ENCODE peak calls at places on chromosomes 7 and 10, in seven cellular contexts. One of them, this sample, is unnamed.

GRCh38 chr10:59880019-59880717 is 26.2 kb downstream of the CCDC6 start:
- DNase-seq in fibroblast of mammary gland: no peak
- DNase-seq in ovary: no peak
- DNase-seq in sigmoid colon: no peak
- DNase-seq in RWPE1: no peak
- DNase-seq in vagina: no peak
- DNase-seq in Peyer's patch: no peak
- DNase-seq in this sample: no peak

GRCh38 chr7:121219031-121219430 is 109.8 kb upstream of the WNT16 start:
- DNase-seq in fibroblast of mammary gland: peak; percentile 36
- DNase-seq in sigmoid colon: no peak
- DNase-seq in vagina: no peak
- DNase-seq in RWPE1: no peak
- DNase-seq in Peyer's patch: no peak
- DNase-seq in ovary: no peak
- DNase-seq in this sample: no peak

GRCh38 chr10:101091546-101092290 is 29.9 kb downstream of the KAZALD1 start:
- DNase-seq in fibroblast of mammary gland: no peak
- DNase-seq in sigmoid colon: no peak
- DNase-seq in ovary: no peak
- DNase-seq in vagina: no peak
- DNase-seq in Peyer's patch: no peak
- DNase-seq in RWPE1: no peak
- DNase-seq in this sample: no peak

GRCh38 chr7:107937514-107937913 is 46.5 kb downstream of the DLD start:
- DNase-seq in Peyer's patch: no peak
- DNase-seq in fibroblast of mammary gland: no peak
- DNase-seq in ovary: no peak
- DNase-seq in sigmoid colon: no peak
- DNase-seq in RWPE1: peak; percentile 21
- DNase-seq in vagina: no peak
- DNase-seq in this sample: no peak

GRCh38 chr7:142323706-142324105 is 65.8 kb upstream of the PRSS58 start:
- DNase-seq in vagina: no peak
- DNase-seq in sigmoid colon: no peak
- DNase-seq in fibroblast of mammary gland: peak; percentile 27
- DNase-seq in Peyer's patch: no peak
- DNase-seq in RWPE1: no peak
- DNase-seq in ovary: no peak
- DNase-seq in this sample: no peak

GRCh38 chr7:128045766-128046165 is 14.5 kb upstream of the LRRC4 start:
- DNase-seq in RWPE1: no peak
- DNase-seq in Peyer's patch: no peak
- DNase-seq in sigmoid colon: no peak
- DNase-seq in fibroblast of mammary gland: peak; percentile 42
- DNase-seq in vagina: no peak
- DNase-seq in ovary: no peak
- DNase-seq in this sample: no peak

GRCh38 chr7:135193615-135194081 is 17.7 kb downstream of the WDR91 start:
- DNase-seq in sigmoid colon: no peak
- DNase-seq in ovary: peak; percentile 81
- DNase-seq in RWPE1: no peak
- DNase-seq in Peyer's patch: no peak
- DNase-seq in vagina: peak; percentile 40
- DNase-seq in fibroblast of mammary gland: peak; percentile 92
- DNase-seq in this sample: no peak

GRCh38 chr10:35752469-35753450 is 110.7 kb upstream of the FZD8 start:
- DNase-seq in sigmoid colon: no peak
- DNase-seq in Peyer's patch: no peak
- DNase-seq in vagina: no peak
- DNase-seq in fibroblast of mammary gland: peak; percentile 75
- DNase-seq in ovary: peak; percentile 17
- DNase-seq in RWPE1: no peak
- DNase-seq in this sample: no peak

GRCh38 chr10:124149143-124149542 is 55.7 kb upstream of the CHST15 start:
- DNase-seq in ovary: peak; percentile 9
- DNase-seq in sigmoid colon: no peak
- DNase-seq in fibroblast of mammary gland: no peak
- DNase-seq in Peyer's patch: peak; percentile 21
- DNase-seq in vagina: no peak
- DNase-seq in RWPE1: no peak
- DNase-seq in this sample: no peak

GRCh38 chr7:87220026-87220733 is 648 bp upstream of the TMEM243 start:
- DNase-seq in RWPE1: peak; percentile 90
- DNase-seq in vagina: no peak
- DNase-seq in ovary: peak; percentile 82
- DNase-seq in Peyer's patch: peak; percentile 95
- DNase-seq in fibroblast of mammary gland: peak; percentile 62
- DNase-seq in sigmoid colon: peak; percentile 90
- DNase-seq in this sample: peak; percentile 53

GRCh38 chr10:56823849-56824248 is 462.8 kb upstream of the ZWINT start:
- DNase-seq in Peyer's patch: no peak
- DNase-seq in RWPE1: peak; percentile 2
- DNase-seq in vagina: no peak
- DNase-seq in ovary: no peak
- DNase-seq in sigmoid colon: no peak
- DNase-seq in fibroblast of mammary gland: no peak
- DNase-seq in this sample: no peak

GRCh38 chr10:127889605-127890195 is 3.0 kb downstream of the CLRN3 start:
- DNase-seq in RWPE1: peak; percentile 62
- DNase-seq in fibroblast of mammary gland: peak; percentile 82
- DNase-seq in ovary: no peak
- DNase-seq in Peyer's patch: no peak
- DNase-seq in vagina: no peak
- DNase-seq in sigmoid colon: no peak
- DNase-seq in this sample: no peak

GRCh38 chr10:44380829-44381600 is 3.9 kb downstream of the CXCL12 start:
- DNase-seq in Peyer's patch: peak; percentile 21
- DNase-seq in sigmoid colon: peak; percentile 46
- DNase-seq in RWPE1: no peak
- DNase-seq in ovary: no peak
- DNase-seq in fibroblast of mammary gland: no peak
- DNase-seq in vagina: no peak
- DNase-seq in this sample: no peak

GRCh38 chr10:112375721-112376577 is 2.0 kb downstream of the ACSL5 start:
- DNase-seq in RWPE1: peak; percentile 34
- DNase-seq in ovary: peak; percentile 72
- DNase-seq in sigmoid colon: peak; percentile 71
- DNase-seq in Peyer's patch: peak; percentile 78
- DNase-seq in fibroblast of mammary gland: peak; percentile 40
- DNase-seq in vagina: no peak
- DNase-seq in this sample: peak; percentile 77

GRCh38 chr10:75547391-75548298 is 116.2 kb downstream of the LRMDA start:
- DNase-seq in ovary: no peak
- DNase-seq in RWPE1: no peak
- DNase-seq in sigmoid colon: no peak
- DNase-seq in fibroblast of mammary gland: peak; percentile 78
- DNase-seq in Peyer's patch: no peak
- DNase-seq in vagina: no peak
- DNase-seq in this sample: no peak

GRCh38 chr10:86868353-86868752 is 89.1 kb downstream of the MMRN2 start:
- DNase-seq in fibroblast of mammary gland: no peak
- DNase-seq in RWPE1: no peak
- DNase-seq in ovary: peak; percentile 46
- DNase-seq in Peyer's patch: no peak
- DNase-seq in vagina: no peak
- DNase-seq in sigmoid colon: no peak
- DNase-seq in this sample: no peak

GRCh38 chr10:6144609-6145413 is 56.0 kb downstream of the RBM17 start:
- DNase-seq in ovary: peak; percentile 92
- DNase-seq in vagina: no peak
- DNase-seq in RWPE1: peak; percentile 82
- DNase-seq in fibroblast of mammary gland: peak; percentile 73
- DNase-seq in Peyer's patch: peak; percentile 97
- DNase-seq in sigmoid colon: peak; percentile 95
- DNase-seq in this sample: peak; percentile 74

GRCh38 chr7:140541513-140542192 is 62.3 kb upstream of the MKRN1 start:
- DNase-seq in sigmoid colon: peak; percentile 91
- DNase-seq in fibroblast of mammary gland: peak; percentile 95
- DNase-seq in ovary: peak; percentile 85
- DNase-seq in RWPE1: peak; percentile 93
- DNase-seq in vagina: no peak
- DNase-seq in Peyer's patch: peak; percentile 74
- DNase-seq in this sample: no peak

GRCh38 chr10:124293641-124294449 is 124.9 kb downstream of the OAT start:
- DNase-seq in Peyer's patch: peak; percentile 38
- DNase-seq in vagina: peak; percentile 67
- DNase-seq in fibroblast of mammary gland: no peak
- DNase-seq in RWPE1: no peak
- DNase-seq in sigmoid colon: peak; percentile 47
- DNase-seq in ovary: no peak
- DNase-seq in this sample: peak; percentile 21

GRCh38 chr10:102564209-102564834 is 60.5 kb downstream of the SUFU start:
- DNase-seq in RWPE1: no peak
- DNase-seq in Peyer's patch: peak; percentile 31
- DNase-seq in ovary: no peak
- DNase-seq in sigmoid colon: no peak
- DNase-seq in fibroblast of mammary gland: no peak
- DNase-seq in vagina: no peak
- DNase-seq in this sample: no peak

GRCh38 chr10:102565793-102566192 is 62.0 kb downstream of the SUFU start:
- DNase-seq in RWPE1: no peak
- DNase-seq in ovary: no peak
- DNase-seq in fibroblast of mammary gland: no peak
- DNase-seq in sigmoid colon: no peak
- DNase-seq in vagina: no peak
- DNase-seq in Peyer's patch: no peak
- DNase-seq in this sample: no peak
- TF ChIP-seq CTCF in RWPE1: no peak
- TF ChIP-seq CTCF in ovary: no peak
- TF ChIP-seq CTCF in fibroblast of mammary gland: no peak
- TF ChIP-seq CTCF in sigmoid colon: no peak
- TF ChIP-seq CTCF in vagina: no peak
- TF ChIP-seq CTCF in Peyer's patch: no peak
- TF ChIP-seq CTCF in this sample: no peak

DNA sequence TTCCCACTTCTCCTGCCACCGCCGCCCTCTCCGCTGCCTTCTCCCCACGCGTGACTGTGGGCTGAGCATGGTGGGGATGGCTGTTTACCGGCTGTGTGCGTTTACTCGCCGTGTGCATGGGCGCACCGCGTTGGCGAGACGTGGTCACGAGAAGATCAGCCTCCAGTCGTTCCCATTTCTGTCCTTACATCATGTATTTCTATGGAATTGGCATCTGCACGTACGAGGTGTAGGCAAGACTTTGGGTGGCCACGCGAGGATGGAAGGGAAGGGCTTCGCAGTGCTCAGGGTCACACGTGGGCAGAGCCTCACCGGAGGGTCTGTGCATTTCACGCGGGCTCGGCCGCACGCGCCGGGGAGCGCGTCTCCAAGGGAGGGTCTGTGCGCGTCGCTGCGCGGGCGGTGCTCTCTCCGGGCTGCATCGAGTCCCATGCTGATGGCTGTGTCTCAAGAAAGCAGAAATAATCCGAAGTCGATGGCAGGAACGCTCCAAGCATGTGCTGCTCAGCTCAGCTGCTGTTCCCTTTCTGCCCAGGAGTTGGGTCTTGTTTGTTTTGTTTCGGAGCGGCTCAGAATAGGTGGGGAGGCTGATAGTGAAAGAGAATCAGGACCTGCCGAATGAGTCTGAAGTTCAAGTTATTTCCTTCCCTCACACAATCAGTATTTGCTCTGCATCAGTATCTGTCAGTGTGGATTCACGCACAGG is 973 bp downstream of the CAMK1D start:
- DNase-seq in Peyer's patch: peak; percentile 77
- DNase-seq in sigmoid colon: peak; percentile 72
- DNase-seq in fibroblast of mammary gland: no peak
- DNase-seq in vagina: no peak
- DNase-seq in ovary: no peak
- DNase-seq in RWPE1: peak; percentile 29
- DNase-seq in this sample: peak; percentile 60
- TF ChIP-seq CTCF in Peyer's patch: no peak
- TF ChIP-seq CTCF in sigmoid colon: no peak
- TF ChIP-seq CTCF in fibroblast of mammary gland: no peak
- TF ChIP-seq CTCF in vagina: no peak
- TF ChIP-seq CTCF in ovary: no peak
- TF ChIP-seq CTCF in RWPE1: no peak
- TF ChIP-seq CTCF in this sample: no peak

DNA sequence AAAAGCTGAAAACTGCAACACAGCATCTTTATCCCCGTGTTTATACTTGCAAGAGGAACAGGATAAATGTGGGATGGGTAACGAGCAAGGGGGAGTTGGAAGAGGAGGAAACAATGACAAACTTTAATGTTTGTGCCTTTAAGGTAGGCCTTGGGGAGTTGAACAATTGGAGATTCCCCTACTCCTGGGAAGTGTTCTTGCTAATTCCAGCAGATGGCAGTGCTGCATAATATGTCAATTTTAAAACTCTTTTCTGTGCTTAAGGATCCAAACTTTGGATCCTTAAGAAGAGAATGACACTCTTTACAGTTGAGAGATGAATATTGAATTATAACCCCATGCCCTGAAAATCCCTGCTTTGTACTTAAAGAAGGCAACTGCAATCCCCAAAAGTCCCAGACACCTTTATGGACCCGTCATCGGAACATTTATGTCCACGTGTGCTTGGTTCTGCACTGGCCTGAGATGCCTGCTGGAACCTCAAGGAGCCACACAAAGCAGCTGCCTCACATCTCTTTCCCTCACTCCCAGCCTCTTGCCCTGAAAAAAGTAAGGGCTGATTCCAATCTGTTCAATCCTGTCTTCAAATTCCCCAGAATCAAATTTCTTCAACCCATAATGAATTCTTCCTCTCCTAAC is 12.0 kb downstream of the IFIT5 start:
- DNase-seq in fibroblast of mammary gland: peak; percentile 79
- DNase-seq in RWPE1: peak; percentile 69
- DNase-seq in ovary: no peak
- DNase-seq in sigmoid colon: no peak
- DNase-seq in vagina: no peak
- DNase-seq in Peyer's patch: peak; percentile 62
- DNase-seq in this sample: no peak
- TF ChIP-seq CTCF in fibroblast of mammary gland: peak; percentile 86
- TF ChIP-seq CTCF in RWPE1: peak; percentile 86
- TF ChIP-seq CTCF in ovary: peak; percentile 78
- TF ChIP-seq CTCF in sigmoid colon: peak; percentile 74
- TF ChIP-seq CTCF in vagina: peak; percentile 55
- TF ChIP-seq CTCF in Peyer's patch: peak; percentile 67
- TF ChIP-seq CTCF in this sample: peak; percentile 78

DNA sequence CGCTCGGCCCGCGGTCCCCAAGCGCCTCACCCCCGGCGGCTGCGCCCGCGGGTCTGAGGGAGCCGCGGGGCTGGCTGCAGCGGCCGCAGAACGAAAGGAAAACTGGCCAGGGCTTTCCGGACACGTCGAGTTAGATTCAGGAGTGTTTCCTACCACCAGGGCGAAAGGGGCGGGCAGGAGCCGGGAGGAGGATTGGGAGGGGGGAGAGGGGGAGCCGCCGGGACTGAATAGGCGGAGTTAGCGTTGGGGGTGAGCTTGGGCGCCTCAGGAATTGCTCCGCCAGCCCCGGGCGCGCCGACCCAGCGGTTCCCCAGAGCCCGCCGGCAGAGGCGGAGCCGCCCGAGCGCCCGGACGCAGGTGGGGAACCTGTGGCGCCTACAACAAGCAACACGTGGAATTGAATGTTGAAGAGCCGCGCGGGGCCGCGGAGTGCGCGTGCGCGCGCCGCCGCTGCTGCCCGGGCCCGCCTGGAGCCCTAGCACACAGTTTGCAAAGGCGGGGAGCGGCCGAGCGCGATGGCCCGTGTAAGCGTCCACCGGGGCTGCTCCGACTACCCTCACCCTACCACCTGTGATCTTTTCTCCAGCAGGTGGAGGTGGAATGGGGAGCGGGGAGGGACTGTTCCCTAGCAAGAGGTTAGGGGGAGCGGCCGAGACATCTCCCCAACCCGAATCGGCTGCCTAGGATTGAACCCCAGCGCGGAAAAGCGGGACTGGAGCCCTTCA is at the start of gene CADPS2:
- DNase-seq in ovary: peak; percentile 86
- DNase-seq in vagina: peak; percentile 94
- DNase-seq in sigmoid colon: peak; percentile 93
- DNase-seq in RWPE1: peak; percentile 73
- DNase-seq in fibroblast of mammary gland: peak; percentile 77
- DNase-seq in Peyer's patch: peak; percentile 87
- DNase-seq in this sample: no peak
- TF ChIP-seq CTCF in ovary: peak; percentile 31
- TF ChIP-seq CTCF in vagina: no peak
- TF ChIP-seq CTCF in sigmoid colon: peak; percentile 19
- TF ChIP-seq CTCF in RWPE1: no peak
- TF ChIP-seq CTCF in fibroblast of mammary gland: peak; percentile 18
- TF ChIP-seq CTCF in Peyer's patch: no peak
- TF ChIP-seq CTCF in this sample: no peak